ENCODE peak calls at places on chromosome 12, in nine cellular contexts. N is Peyer's patch, Y is IMR-90, Z is heart left ventricle, X is mesendoderm, D is tibial nerve, V is right cardiac atrium, W is lung, C is breast epithelium. E is an unnamed sample.

GRCh38 chr12:74401035-74401434 is 136.6 kb upstream of the ATXN7L3B start:
- DNase-seq in Z (no peak), D (no peak), X (peak), V (no peak), C (no peak), W (no peak), N (no peak), Y (no peak), E (no peak)

GRCh38 chr12:11941601-11942360 is 129.0 kb upstream of the BCL2L14 start:
- DNase-seq in V (no peak), C (no peak), X (no peak), N (no peak), D (no peak), Z (no peak), W (no peak), Y (peak), E (no peak)

GRCh38 chr12:116863275-116863767 is 17.9 kb downstream of the HRK start:
- DNase-seq in W (no peak), N (no peak), Y (peak), X (peak), Z (no peak), C (no peak), V (no peak), D (no peak), E (no peak)

GRCh38 chr12:21234395-21234794 is 100.3 kb downstream of the SLCO1A2 start:
- DNase-seq in C (no peak), D (no peak), V (no peak), Z (no peak), X (no peak), Y (no peak), N (no peak), W (no peak), E (no peak)

GRCh38 chr12:15164997-15165659 is 56.1 kb downstream of the RERG start:
- DNase-seq in Z (peak), V (peak), C (no peak), Y (no peak), W (no peak), X (peak), N (no peak), D (no peak), E (no peak)

GRCh38 chr12:75378354-75378753 is 12.5 kb upstream of the GLIPR1L2 start:
- DNase-seq in D (no peak), X (no peak), Z (no peak), V (no peak), C (no peak), Y (peak), N (no peak), W (no peak), E (no peak)

GRCh38 chr12:126483145-126484068 is 1418.2 kb downstream of the AACS start:
- DNase-seq in X (no peak), W (no peak), D (no peak), N (no peak), C (no peak), V (no peak), Y (no peak), Z (no peak), E (no peak)

GRCh38 chr12:105239304-105239703 is 3.3 kb upstream of the APPL2 start:
- DNase-seq in Y (no peak), X (no peak), N (no peak), W (no peak), Z (no peak), V (no peak), C (no peak), D (no peak), E (no peak)

GRCh38 chr12:114684098-114684869 is at the start of gene TBX3:
- DNase-seq in X (peak), Z (peak), W (peak), V (peak), C (peak), D (peak), N (peak), Y (peak), E (peak)

GRCh38 chr12:65339161-65339560 is 60.7 kb downstream of the MSRB3 start:
- DNase-seq in D (no peak), C (no peak), Y (no peak), X (peak), V (no peak), Z (no peak), N (no peak), W (no peak), E (no peak)

GRCh38 chr12:71430756-71431155 is 8.8 kb upstream of the LGR5 start:
- DNase-seq in D (no peak), W (no peak), Z (no peak), N (no peak), X (no peak), V (no peak), Y (no peak), C (no peak), E (no peak)

GRCh38 chr12:46533723-46534122 is 161.2 kb upstream of the SLC38A2 start:
- DNase-seq in Y (no peak), D (no peak), Z (no peak), V (no peak), X (no peak), W (no peak), N (no peak), C (no peak), E (no peak)

GRCh38 chr12:70456953-70457352 is 90.9 kb downstream of the KCNMB4 start:
- DNase-seq in Z (no peak), C (no peak), X (no peak), Y (no peak), V (no peak), D (no peak), W (no peak), N (no peak), E (no peak)

GRCh38 chr12:99223554-99223953 is 424.0 kb upstream of the GARIN6 start:
- DNase-seq in Y (no peak), C (no peak), X (no peak), V (no peak), W (no peak), Z (no peak), D (no peak), N (no peak), E (no peak)

GRCh38 chr12:53113307-53113706 is 10.0 kb downstream of the SOAT2 start:
- DNase-seq in D (no peak), X (no peak), Y (no peak), W (no peak), Z (no peak), V (no peak), C (no peak), N (no peak), E (no peak)

GRCh38 chr12:124306686-124307555 is 12.0 kb downstream of the RFLNA start:
- DNase-seq in Y (no peak), Z (no peak), X (no peak), V (no peak), D (no peak), W (no peak), C (no peak), N (no peak), E (no peak)

GRCh38 chr12:108495054-108495453 is 20.0 kb upstream of the FICD start:
- DNase-seq in W (no peak), C (no peak), X (peak), V (no peak), N (no peak), Z (no peak), D (no peak), Y (peak), E (no peak)

GRCh38 chr12:40300490-40300889 is 75.7 kb downstream of the LRRK2 start:
- DNase-seq in N (no peak), W (no peak), C (no peak), V (no peak), Z (no peak), X (no peak), Y (peak), D (no peak), E (no peak)

GRCh38 chr12:40292788-40293429 is 68.1 kb downstream of the LRRK2 start:
- DNase-seq in V (no peak), W (no peak), N (no peak), D (no peak), Y (no peak), C (no peak), X (no peak), Z (no peak), E (no peak)

GRCh38 chr12:40298341-40298740 is 73.5 kb downstream of the LRRK2 start:
- DNase-seq in D (no peak), C (no peak), N (no peak), W (no peak), Z (no peak), X (no peak), Y (no peak), V (no peak), E (no peak)
- H3K27ac ChIP-seq in D (no peak), C (no peak), N (no peak), W (no peak), Z (no peak), X (no peak), Y (no peak), V (no peak), E (no peak)

GRCh38 chr12:85823436-85824179 is 12.6 kb downstream of the RASSF9 start:
- DNase-seq in Y (peak), Z (no peak), W (no peak), N (no peak), D (no peak), C (no peak), X (no peak), V (no peak), E (no peak)

GRCh38 chr12:85820117-85820516 is 16.1 kb downstream of the RASSF9 start:
- DNase-seq in N (no peak), V (no peak), Y (no peak), D (no peak), C (no peak), W (no peak), Z (no peak), X (no peak), E (no peak)

GRCh38 chr12:85821759-85822158 is 14.4 kb downstream of the RASSF9 start:
- DNase-seq in Y (no peak), D (no peak), C (no peak), Z (no peak), N (no peak), X (no peak), W (no peak), V (no peak), E (no peak)

GRCh38 chr12:85825751-85826150 is 10.5 kb downstream of the RASSF9 start:
- DNase-seq in N (no peak), D (no peak), X (no peak), C (no peak), Z (no peak), V (no peak), Y (no peak), W (no peak), E (no peak)

GRCh38 chr12:85821216-85821615 is 15.0 kb downstream of the RASSF9 start:
- DNase-seq in Y (no peak), Z (no peak), N (no peak), D (no peak), X (no peak), V (no peak), W (no peak), C (no peak), E (no peak)
- H3K27ac ChIP-seq in Y (no peak), Z (no peak), N (no peak), D (no peak), X (no peak), V (no peak), W (no peak), C (no peak), E (no peak)

GRCh38 chr12:79778802-79779201 is 88.0 kb upstream of the PAWR start:
- DNase-seq in N (no peak), X (no peak), D (no peak), Z (no peak), Y (peak), C (no peak), W (no peak), V (no peak), E (no peak)

GRCh38 chr12:79775355-79776073 is 84.8 kb upstream of the PAWR start:
- DNase-seq in W (no peak), Y (no peak), V (no peak), X (no peak), D (no peak), Z (no peak), N (no peak), C (no peak), E (no peak)

GRCh38 chr12:79773896-79774295 is 83.1 kb upstream of the PAWR start:
- DNase-seq in V (no peak), W (no peak), Z (no peak), C (no peak), N (no peak), X (no peak), Y (no peak), D (no peak), E (no peak)

DNA sequence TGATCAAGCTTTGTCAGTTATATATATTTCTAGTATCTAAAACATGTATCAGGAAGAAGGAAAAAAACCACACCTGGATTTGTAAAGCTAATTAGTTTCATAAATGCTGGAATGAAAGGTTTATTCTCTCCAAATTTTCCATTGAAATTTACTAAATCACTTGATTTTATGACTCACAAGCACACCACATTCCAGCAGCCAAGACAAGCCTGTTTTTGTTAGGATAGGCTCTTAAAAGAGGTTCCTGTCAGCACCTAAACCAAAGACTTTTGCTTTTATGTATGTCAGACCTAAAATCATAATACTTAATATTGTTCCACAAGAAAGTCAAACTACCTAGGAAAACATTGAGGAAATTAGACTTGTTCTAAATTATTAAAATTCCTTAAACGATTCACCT is 85.3 kb upstream of the PAWR start:
- DNase-seq in Y (peak), Z (no peak), C (no peak), W (no peak), N (no peak), D (no peak), X (no peak), V (no peak), E (no peak)
- H3K27ac ChIP-seq in Y (no peak), Z (peak), C (peak), W (no peak), N (no peak), D (no peak), X (no peak), V (no peak), E (no peak)

GRCh38 chr12:92784356-92784755 is 81.6 kb downstream of the PLEKHG7 start:
- DNase-seq in N (no peak), V (no peak), Z (no peak), D (no peak), X (no peak), C (no peak), W (no peak), Y (peak), E (no peak)

GRCh38 chr12:92786045-92786444 is 83.3 kb downstream of the PLEKHG7 start:
- DNase-seq in Y (peak), C (no peak), X (no peak), D (no peak), W (no peak), V (no peak), N (no peak), Z (no peak), E (no peak)

GRCh38 chr12:92784795-92785562 is 82.2 kb downstream of the PLEKHG7 start:
- DNase-seq in W (no peak), X (peak), V (no peak), C (no peak), Y (peak), N (no peak), Z (no peak), D (no peak), E (no peak)

GRCh38 chr12:92779902-92780301 is 77.1 kb downstream of the PLEKHG7 start:
- DNase-seq in V (no peak), Y (no peak), Z (no peak), W (no peak), X (no peak), D (no peak), C (no peak), N (no peak), E (no peak)

DNA sequence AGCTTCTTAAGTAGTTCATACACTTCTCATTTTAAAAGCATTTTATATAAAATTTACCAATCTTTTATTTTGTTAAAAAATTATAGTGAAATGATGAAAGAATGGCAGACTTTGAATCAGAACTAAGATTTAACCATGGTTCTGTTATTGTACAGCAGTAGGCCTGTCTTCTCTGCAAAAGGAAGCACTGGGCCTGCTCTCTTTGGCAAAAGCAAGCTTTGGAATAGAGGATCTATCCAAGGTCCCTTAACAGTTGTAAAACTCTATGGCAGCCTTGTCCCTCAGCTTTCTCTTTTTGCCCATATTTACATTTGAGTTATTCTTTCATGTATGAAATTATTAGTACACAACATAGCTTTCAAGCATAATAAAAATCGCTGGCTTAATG is 82.8 kb downstream of the PLEKHG7 start:
- DNase-seq in V (no peak), Z (no peak), Y (no peak), W (no peak), D (no peak), C (no peak), N (no peak), X (no peak), E (no peak)
- H3K27ac ChIP-seq in V (no peak), Z (no peak), Y (no peak), W (no peak), D (no peak), C (no peak), N (no peak), X (no peak), E (no peak)

GRCh38 chr12:31412292-31412801 is 86.4 kb upstream of the SINHCAF start:
- DNase-seq in N (no peak), W (no peak), C (no peak), X (peak), Z (no peak), V (no peak), Y (no peak), D (no peak), E (no peak)
- H3K27ac ChIP-seq in N (no peak), W (no peak), C (no peak), X (no peak), Z (no peak), V (no peak), Y (no peak), D (no peak), E (no peak)

GRCh38 chr12:49287876-49288275 is 7.1 kb upstream of the PRPH start:
- DNase-seq in V (no peak), Z (no peak), D (no peak), W (no peak), X (no peak), C (no peak), N (no peak), Y (no peak), E (no peak)
- H3K27ac ChIP-seq in V (no peak), Z (no peak), D (no peak), W (no peak), X (no peak), C (no peak), N (no peak), Y (no peak), E (no peak)

GRCh38 chr12:26153421-26154154 is 28.8 kb upstream of the BHLHE41 start:
- DNase-seq in N (no peak), C (no peak), V (no peak), Z (peak), D (no peak), Y (peak), X (no peak), W (no peak), E (no peak)

GRCh38 chr12:26156201-26156871 is 31.5 kb upstream of the BHLHE41 start:
- DNase-seq in Y (no peak), V (no peak), X (no peak), Z (no peak), D (no peak), W (no peak), N (peak), C (no peak), E (no peak)

GRCh38 chr12:26149963-26150362 is 25.1 kb upstream of the BHLHE41 start:
- DNase-seq in V (no peak), W (no peak), C (no peak), N (no peak), Z (no peak), X (no peak), Y (no peak), D (no peak), E (no peak)

GRCh38 chr12:26152507-26153102 is 27.8 kb upstream of the BHLHE41 start:
- DNase-seq in W (no peak), N (no peak), D (no peak), X (no peak), Y (no peak), V (no peak), C (no peak), Z (no peak), E (no peak)

DNA sequence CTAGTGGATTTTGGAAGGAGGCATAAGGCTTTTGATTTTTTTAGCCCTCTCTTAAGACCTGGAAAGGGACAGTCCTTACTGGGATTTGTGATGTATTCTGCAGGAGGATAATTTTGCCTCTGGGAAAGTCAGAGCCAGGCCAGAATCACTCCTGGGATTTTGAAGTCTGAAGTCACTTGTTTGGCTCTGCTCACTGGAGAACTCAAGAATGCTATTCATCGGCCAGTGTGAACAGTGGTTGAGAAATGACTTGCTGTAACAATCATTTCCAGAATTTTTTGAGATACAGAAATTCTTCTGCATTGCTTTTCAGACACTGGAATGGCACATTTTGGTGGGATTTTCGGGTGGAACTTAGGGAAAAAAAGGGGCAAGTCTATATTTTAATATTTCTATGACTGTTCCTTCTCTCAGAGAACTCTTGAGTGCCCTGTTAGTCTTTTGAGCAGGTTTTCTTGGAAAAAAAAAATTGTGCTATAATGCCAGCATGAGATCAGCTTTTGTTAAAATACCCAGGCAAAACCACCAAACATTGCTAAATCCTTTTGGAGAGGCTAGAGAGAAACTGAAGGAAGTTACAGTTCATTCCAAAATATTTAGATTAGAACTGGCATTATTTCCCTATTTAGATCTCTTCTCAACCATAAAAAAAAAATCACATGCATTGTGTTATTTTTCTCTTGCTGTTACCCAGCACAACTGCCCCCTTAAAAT is 26.1 kb upstream of the BHLHE41 start:
- DNase-seq in W (no peak), V (no peak), Z (no peak), D (no peak), N (no peak), Y (peak), X (no peak), C (no peak), E (no peak)
- H3K27ac ChIP-seq in W (peak), V (no peak), Z (peak), D (no peak), N (peak), Y (no peak), X (no peak), C (peak), E (no peak)

GRCh38 chr12:96364092-96364700 is 36.0 kb downstream of the CDK17 start:
- DNase-seq in Y (no peak), X (no peak), C (no peak), N (no peak), D (no peak), V (no peak), Z (no peak), W (no peak), E (no peak)
- H3K27ac ChIP-seq in Y (no peak), X (no peak), C (no peak), N (no peak), D (no peak), V (no peak), Z (no peak), W (no peak), E (no peak)

GRCh38 chr12:79397609-79398008 is 293.2 kb downstream of the PAWR start:
- DNase-seq in D (no peak), N (no peak), C (no peak), Z (no peak), X (no peak), V (no peak), Y (peak), W (no peak), E (no peak)

GRCh38 chr12:79407671-79408622 is 282.8 kb downstream of the PAWR start:
- DNase-seq in Z (peak), W (peak), V (peak), C (no peak), Y (peak), N (no peak), D (no peak), X (peak), E (peak)

GRCh38 chr12:79400481-79400880 is 290.3 kb downstream of the PAWR start:
- DNase-seq in Y (no peak), X (no peak), W (no peak), C (no peak), N (no peak), V (no peak), D (no peak), Z (no peak), E (no peak)

GRCh38 chr12:79406993-79407392 is 283.8 kb downstream of the PAWR start:
- DNase-seq in D (no peak), Y (peak), W (no peak), C (no peak), X (no peak), V (no peak), N (no peak), Z (no peak), E (no peak)

DNA sequence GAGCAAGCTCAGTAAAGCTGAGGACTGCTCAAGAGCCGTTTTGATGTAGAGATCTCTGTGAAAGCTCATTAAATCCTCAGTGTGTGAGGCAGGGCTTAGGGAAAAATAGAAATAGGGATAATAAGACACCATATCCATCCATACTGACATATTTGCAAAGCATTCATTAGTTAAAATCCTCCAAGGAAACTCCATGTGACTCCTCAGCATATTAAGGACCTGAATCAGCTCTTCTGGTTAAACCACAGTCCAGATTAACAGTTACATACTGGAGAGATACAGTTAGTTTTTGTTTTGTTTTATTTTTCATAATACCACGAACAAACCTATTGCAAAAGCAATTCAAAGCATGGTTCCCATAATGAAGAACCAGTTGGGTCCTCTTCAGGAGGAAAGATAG is 288.1 kb downstream of the PAWR start:
- DNase-seq in N (no peak), X (no peak), Z (no peak), W (no peak), D (no peak), C (no peak), V (no peak), Y (peak), E (no peak)
- H3K27ac ChIP-seq in N (no peak), X (no peak), Z (no peak), W (no peak), D (no peak), C (no peak), V (no peak), Y (no peak), E (no peak)

E was measured in substantia nigra.